ENCODE peak calls at places on chromosomes 16 and 17, in eight cellular contexts. C, R, Z, D, O, N, W and G are unnamed samples.

GRCh38 chr16:68345351-68345810 is 34.6 kb downstream of the PRMT7 start:
- DNase-seq in C (no peak), R (no peak), Z (no peak), D (no peak), O (no peak), N (no peak), W (no peak), G (no peak)

GRCh38 chr16:4511441-4512082 is 27.0 kb downstream of the CDIP1 start:
- DNase-seq in C (no peak), R (no peak), Z (no peak), D (no peak), O (peak), N (peak), W (peak), G (no peak)

GRCh38 chr17:48100591-48101011 is 677 bp downstream of the CBX1 start:
- DNase-seq in C (peak), R (no peak), Z (peak), D (peak), O (peak), N (peak), W (no peak), G (no peak)

GRCh38 chr16:3012246-3012645 is 477 bp upstream of the CLDN9 start:
- DNase-seq in C (no peak), R (no peak), Z (no peak), D (no peak), O (no peak), N (no peak), W (no peak), G (no peak)

GRCh38 chr16:65121870-65122723 is at the start of gene CDH11:
- DNase-seq in C (no peak), R (peak), Z (peak), D (no peak), O (peak), N (peak), W (peak), G (no peak)

GRCh38 chr16:86214326-86215232 is 295.7 kb upstream of the FOXF1 start:
- DNase-seq in C (no peak), R (no peak), Z (peak), D (no peak), O (no peak), N (no peak), W (peak), G (no peak)

GRCh38 chr17:59675231-59675630 is 32.0 kb downstream of the PTRH2 start:
- DNase-seq in C (no peak), R (no peak), Z (no peak), D (no peak), O (no peak), N (no peak), W (no peak), G (no peak)

GRCh38 chr17:5078106-5079028 is at the start of gene ZFP3:
- DNase-seq in C (no peak), R (peak), Z (peak), D (peak), O (peak), N (peak), W (peak), G (peak)

GRCh38 chr17:17102176-17102575 is 59.9 kb downstream of the MPRIP start:
- DNase-seq in C (no peak), R (no peak), Z (no peak), D (no peak), O (no peak), N (no peak), W (no peak), G (no peak)

GRCh38 chr17:38735161-38735997 is 5.2 kb downstream of the CISD3 start:
- DNase-seq in C (no peak), R (no peak), Z (no peak), D (peak), O (peak), N (peak), W (peak), G (no peak)

GRCh38 chr17:2701996-2702741 is 9.4 kb downstream of the CLUH start:
- DNase-seq in C (no peak), R (no peak), Z (peak), D (no peak), O (no peak), N (no peak), W (peak), G (peak)

GRCh38 chr17:62093188-62094155 is 28.4 kb upstream of the MED13 start:
- DNase-seq in C (peak), R (no peak), Z (no peak), D (no peak), O (no peak), N (no peak), W (no peak), G (no peak)

GRCh38 chr17:50035930-50036329 is 20.0 kb upstream of the ITGA3 start:
- DNase-seq in C (no peak), R (no peak), Z (no peak), D (no peak), O (no peak), N (no peak), W (no peak), G (no peak)

GRCh38 chr16:56353054-56353921 is 72.1 kb downstream of the AMFR start:
- DNase-seq in C (no peak), R (no peak), Z (peak), D (peak), O (peak), N (peak), W (peak), G (peak)

GRCh38 chr17:56870163-56870651 is 36.3 kb downstream of the DGKE start:
- DNase-seq in C (no peak), R (no peak), Z (no peak), D (no peak), O (no peak), N (no peak), W (no peak), G (no peak)

GRCh38 chr16:7013990-7014389 is 318.7 kb upstream of the RBFOX1 start:
- DNase-seq in C (no peak), R (no peak), Z (no peak), D (no peak), O (no peak), N (no peak), W (no peak), G (no peak)

GRCh38 chr17:45371414-45372324 is 54.8 kb upstream of the MAP3K14 start:
- DNase-seq in C (peak), R (peak), Z (peak), D (peak), O (peak), N (peak), W (peak), G (peak)

GRCh38 chr17:76956846-76957540 is 88.8 kb downstream of the MGAT5B start:
- DNase-seq in C (no peak), R (no peak), Z (no peak), D (no peak), O (no peak), N (no peak), W (peak), G (no peak)

GRCh38 chr16:56964243-56965148 is 2.7 kb downstream of the CETP start:
- DNase-seq in C (peak), R (peak), Z (peak), D (peak), O (peak), N (peak), W (peak), G (peak)

GRCh38 chr17:74558882-74559519 is 8.3 kb downstream of the CD300H start:
- DNase-seq in C (no peak), R (no peak), Z (no peak), D (no peak), O (no peak), N (no peak), W (no peak), G (no peak)

GRCh38 chr16:81259916-81260315 is 21.4 kb downstream of the BCO1 start:
- DNase-seq in C (no peak), R (no peak), Z (no peak), D (no peak), O (no peak), N (no peak), W (no peak), G (no peak)

GRCh38 chr17:32279933-32280716 is 14.5 kb downstream of the RHBDL3 start:
- DNase-seq in C (no peak), R (no peak), Z (no peak), D (no peak), O (no peak), N (no peak), W (no peak), G (no peak)

GRCh38 chr17:50259484-50260324 is 14.6 kb upstream of the TMEM92 start:
- DNase-seq in C (no peak), R (no peak), Z (peak), D (no peak), O (no peak), N (no peak), W (peak), G (peak)

GRCh38 chr17:62966426-62967110 is 533 bp downstream of the TANC2 start:
- DNase-seq in C (no peak), R (no peak), Z (no peak), D (peak), O (peak), N (peak), W (peak), G (no peak)

GRCh38 chr16:49799172-49799571 is 56.7 kb downstream of the ZNF423 start:
- DNase-seq in C (no peak), R (no peak), Z (no peak), D (no peak), O (no peak), N (no peak), W (no peak), G (no peak)

GRCh38 chr16:68354816-68355215 is 44.0 kb downstream of the PRMT7 start:
- DNase-seq in C (no peak), R (no peak), Z (no peak), D (no peak), O (no peak), N (no peak), W (no peak), G (no peak)

GRCh38 chr17:42121066-42121769 is at the start of gene KAT2A:
- DNase-seq in C (peak), R (no peak), Z (peak), D (peak), O (peak), N (peak), W (peak), G (no peak)

GRCh38 chr17:73984981-73985380 is 218.5 kb upstream of the RPL38 start:
- DNase-seq in C (no peak), R (no peak), Z (no peak), D (no peak), O (no peak), N (no peak), W (no peak), G (no peak)

GRCh38 chr16:87297918-87298631 is 19.1 kb downstream of the C16orf95 start:
- DNase-seq in C (no peak), R (no peak), Z (no peak), D (no peak), O (no peak), N (no peak), W (peak), G (no peak)

GRCh38 chr17:45287526-45288264 is 25.8 kb upstream of the SPATA32 start:
- DNase-seq in C (no peak), R (no peak), Z (no peak), D (no peak), O (no peak), N (no peak), W (no peak), G (no peak)

GRCh38 chr17:40319651-40320550 is 10.9 kb downstream of the RARA start:
- DNase-seq in C (no peak), R (no peak), Z (no peak), D (peak), O (peak), N (peak), W (peak), G (peak)

GRCh38 chr16:51276335-51276734 is 125.3 kb upstream of the SALL1 start:
- DNase-seq in C (no peak), R (no peak), Z (no peak), D (no peak), O (no peak), N (no peak), W (no peak), G (no peak)

GRCh38 chr16:78639775-78640174 is 540.3 kb downstream of the WWOX start:
- DNase-seq in C (no peak), R (no peak), Z (no peak), D (no peak), O (no peak), N (no peak), W (no peak), G (no peak)

GRCh38 chr17:57138956-57139576 is 54.0 kb downstream of the AKAP1 start:
- DNase-seq in C (no peak), R (no peak), Z (no peak), D (no peak), O (no peak), N (no peak), W (no peak), G (no peak)

DNA sequence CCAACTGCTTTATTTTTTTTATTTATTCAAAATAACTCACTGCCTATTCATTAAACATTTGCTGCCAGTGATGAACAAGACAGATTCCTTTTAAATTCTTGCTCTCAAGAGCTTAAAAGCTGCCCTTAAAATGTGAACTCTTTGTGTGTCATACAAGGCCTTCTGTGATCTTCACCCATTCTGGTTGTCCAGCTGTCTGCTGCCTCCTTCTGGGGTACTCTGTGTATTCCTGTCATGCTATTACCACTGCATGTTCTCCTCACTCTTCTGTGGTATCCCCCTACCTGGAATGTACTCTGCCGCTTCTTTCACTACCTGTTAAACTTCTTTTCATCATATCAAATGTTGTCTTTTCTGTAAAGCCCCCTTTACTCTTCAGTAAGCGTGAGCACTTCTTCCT is 165.8 kb downstream of the CHD9 start:
- DNase-seq in C (no peak), R (no peak), Z (no peak), D (no peak), O (no peak), N (no peak), W (no peak), G (no peak)
- TF ChIP-seq CTCF in C (no peak), R (peak), Z (no peak), D (no peak), O (no peak), N (no peak), W (peak), G (no peak)

GRCh38 chr16:84370723-84371552 is 2.6 kb downstream of the ATP2C2 start:
- DNase-seq in C (no peak), R (no peak), Z (no peak), D (peak), O (peak), N (no peak), W (no peak), G (no peak)
- TF ChIP-seq POLR2AphosphoS5 in C (no peak), R (no peak), Z (no peak), D (no peak), O (no peak), N (no peak), W (no peak), G (no peak)

GRCh38 chr17:80799553-80800403 is 191.9 kb upstream of the CHMP6 start:
- DNase-seq in C (no peak), R (no peak), Z (no peak), D (no peak), O (no peak), N (no peak), W (peak), G (peak)

GRCh38 chr17:80803451-80804428 is 187.9 kb upstream of the CHMP6 start:
- DNase-seq in C (no peak), R (no peak), Z (no peak), D (no peak), O (no peak), N (no peak), W (peak), G (no peak)

GRCh38 chr17:80802626-80803450 is 188.8 kb upstream of the CHMP6 start:
- DNase-seq in C (no peak), R (no peak), Z (no peak), D (no peak), O (no peak), N (no peak), W (peak), G (peak)

GRCh38 chr17:80798595-80799552 is 192.8 kb upstream of the CHMP6 start:
- DNase-seq in C (no peak), R (no peak), Z (no peak), D (no peak), O (no peak), N (no peak), W (no peak), G (peak)

DNA sequence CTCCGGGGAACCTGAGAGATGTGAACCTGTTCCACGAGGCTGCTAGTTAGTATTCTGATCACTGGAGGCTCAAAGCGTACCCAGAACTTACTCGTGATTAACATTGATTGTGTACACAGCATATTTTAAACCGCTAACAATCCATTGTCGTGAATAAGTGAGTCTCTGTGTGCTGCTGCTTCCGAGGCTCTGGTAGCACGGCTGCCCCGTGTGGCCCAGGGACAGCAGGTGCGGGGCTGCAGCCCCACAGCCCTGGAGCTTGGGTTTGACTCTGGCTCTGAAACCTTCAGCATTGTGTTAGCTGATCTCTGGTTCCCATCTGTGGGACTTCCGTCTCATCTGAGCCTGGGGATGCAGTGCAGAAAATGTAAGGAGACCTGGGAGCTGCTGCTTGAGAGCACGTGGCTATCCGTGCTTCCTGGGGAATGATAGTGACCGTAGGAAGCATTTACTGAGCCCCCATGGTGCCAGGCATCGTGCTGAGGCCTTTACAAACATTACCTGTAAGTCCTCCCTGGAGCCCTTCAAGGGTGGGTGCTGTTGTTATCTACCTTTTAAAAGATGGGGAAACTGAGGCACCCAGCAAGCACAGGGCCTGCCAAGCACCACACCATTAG is 190.8 kb upstream of the CHMP6 start:
- DNase-seq in C (no peak), R (no peak), Z (no peak), D (no peak), O (no peak), N (no peak), W (no peak), G (no peak)
- TF ChIP-seq CTCF in C (no peak), R (no peak), Z (no peak), D (no peak), O (no peak), N (no peak), W (no peak), G (no peak)

GRCh38 chr16:25065899-25066298 is 45.6 kb upstream of the LCMT1 start:
- DNase-seq in C (no peak), R (no peak), Z (no peak), D (no peak), O (no peak), N (no peak), W (peak), G (no peak)

GRCh38 chr16:25063865-25064264 is 47.7 kb upstream of the LCMT1 start:
- DNase-seq in C (no peak), R (no peak), Z (no peak), D (no peak), O (no peak), N (no peak), W (no peak), G (no peak)

GRCh38 chr16:25064967-25065366 is 46.6 kb upstream of the LCMT1 start:
- DNase-seq in C (no peak), R (no peak), Z (peak), D (no peak), O (no peak), N (no peak), W (no peak), G (no peak)

GRCh38 chr16:25066426-25066746 is 45.2 kb upstream of the LCMT1 start:
- DNase-seq in C (no peak), R (no peak), Z (no peak), D (no peak), O (no peak), N (no peak), W (peak), G (no peak)

DNA sequence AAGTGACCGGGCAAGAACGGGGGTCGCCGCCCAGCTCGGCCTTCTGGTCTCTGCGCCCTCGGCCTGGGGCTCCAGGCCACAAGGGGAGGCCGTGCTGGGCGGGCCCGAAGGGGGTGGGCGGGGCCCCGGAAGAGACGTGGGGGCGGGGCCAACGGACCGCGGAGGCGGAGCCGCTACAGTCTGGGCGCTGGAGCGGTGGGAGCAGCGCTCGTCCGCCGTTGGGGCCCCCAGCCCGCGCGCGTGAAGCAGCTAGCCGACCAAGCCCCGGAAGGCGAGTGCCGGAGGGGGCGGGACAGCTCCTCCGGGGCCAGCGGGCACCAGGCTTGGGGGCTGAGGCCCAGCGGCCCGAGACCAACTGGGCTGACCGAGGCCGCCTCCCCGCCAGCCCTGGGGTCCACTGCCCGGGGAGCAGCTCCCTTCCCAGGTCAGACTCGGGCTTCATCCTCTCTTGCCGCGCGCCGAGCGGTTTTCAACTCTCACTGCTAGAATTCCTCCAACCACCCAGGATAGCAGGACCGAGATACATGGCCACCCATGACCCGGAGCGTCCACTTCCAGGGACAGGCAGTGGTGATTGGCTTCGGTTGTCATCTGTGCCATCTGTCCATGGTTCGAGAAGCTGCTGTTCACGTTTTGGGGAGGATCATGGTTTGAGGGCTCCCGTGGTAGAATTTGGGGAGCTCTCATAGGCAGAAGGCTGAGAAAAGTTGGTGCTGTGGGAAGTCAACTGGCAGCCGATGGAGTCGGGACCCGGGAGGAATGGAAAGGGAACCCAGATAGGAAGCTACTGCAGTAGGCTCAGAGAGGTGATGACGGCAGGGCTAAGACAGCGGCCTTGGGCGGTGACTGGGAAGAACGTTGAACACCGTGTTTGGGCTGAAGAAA is 44.6 kb upstream of the LCMT1 start:
- DNase-seq in C (no peak), R (peak), Z (peak), D (peak), O (peak), N (peak), W (peak), G (peak)
- TF ChIP-seq POLR2AphosphoS5 in C (no peak), R (peak), Z (peak), D (peak), O (peak), N (peak), W (peak), G (no peak)